ENCODE peak calls at places on chromosomes 6 and 20, in eight cellular contexts. One of them, this sample, is unnamed.

GRCh38 chr20:49886571-49887203 is 28.6 kb downstream of the SPATA2 start:
- DNase-seq in suprapubic skin: peak; percentile 60
- DNase-seq in HCT116: no peak
- DNase-seq in adrenal gland: no peak
- DNase-seq in thyroid gland: no peak
- DNase-seq in NB4: no peak
- DNase-seq in lower leg skin: no peak
- DNase-seq in A549: no peak
- DNase-seq in this sample: no peak

GRCh38 chr6:32081168-32081624 is 27.9 kb downstream of the TNXB start:
- DNase-seq in adrenal gland: peak; percentile 89
- DNase-seq in NB4: peak; percentile 97
- DNase-seq in suprapubic skin: peak; percentile 89
- DNase-seq in lower leg skin: peak; percentile 95
- DNase-seq in HCT116: no peak
- DNase-seq in A549: no peak
- DNase-seq in thyroid gland: peak; percentile 25
- DNase-seq in this sample: no peak

GRCh38 chr20:33291830-33292355 is 8.9 kb downstream of the BPIFB1 start:
- DNase-seq in lower leg skin: no peak
- DNase-seq in suprapubic skin: no peak
- DNase-seq in NB4: peak; percentile 52
- DNase-seq in thyroid gland: peak; percentile 52
- DNase-seq in adrenal gland: peak; percentile 40
- DNase-seq in A549: peak; percentile 59
- DNase-seq in HCT116: peak; percentile 19
- DNase-seq in this sample: peak; percentile 83

GRCh38 chr6:14217728-14218637 is 100.4 kb downstream of the CD83 start:
- DNase-seq in adrenal gland: no peak
- DNase-seq in lower leg skin: no peak
- DNase-seq in suprapubic skin: no peak
- DNase-seq in A549: no peak
- DNase-seq in HCT116: no peak
- DNase-seq in NB4: no peak
- DNase-seq in thyroid gland: no peak
- DNase-seq in this sample: no peak

GRCh38 chr6:64815718-64816117 is 891.3 kb downstream of the EYS start:
- DNase-seq in suprapubic skin: no peak
- DNase-seq in lower leg skin: no peak
- DNase-seq in thyroid gland: no peak
- DNase-seq in NB4: peak; percentile 18
- DNase-seq in A549: no peak
- DNase-seq in HCT116: no peak
- DNase-seq in adrenal gland: no peak
- DNase-seq in this sample: no peak

GRCh38 chr6:15110721-15111354 is 135.0 kb upstream of the JARID2 start:
- DNase-seq in thyroid gland: no peak
- DNase-seq in NB4: no peak
- DNase-seq in lower leg skin: no peak
- DNase-seq in adrenal gland: no peak
- DNase-seq in A549: no peak
- DNase-seq in HCT116: no peak
- DNase-seq in suprapubic skin: no peak
- DNase-seq in this sample: no peak

GRCh38 chr6:141313986-141314385 is 818.7 kb upstream of the GJE1 start:
- DNase-seq in lower leg skin: no peak
- DNase-seq in adrenal gland: no peak
- DNase-seq in A549: no peak
- DNase-seq in suprapubic skin: no peak
- DNase-seq in NB4: no peak
- DNase-seq in thyroid gland: no peak
- DNase-seq in HCT116: no peak
- DNase-seq in this sample: no peak

GRCh38 chr20:63347950-63348827 is 13.0 kb downstream of the CHRNA4 start:
- DNase-seq in A549: no peak
- DNase-seq in NB4: no peak
- DNase-seq in HCT116: no peak
- DNase-seq in suprapubic skin: no peak
- DNase-seq in thyroid gland: no peak
- DNase-seq in adrenal gland: no peak
- DNase-seq in lower leg skin: no peak
- DNase-seq in this sample: no peak

GRCh38 chr6:364609-365540 is 26.7 kb upstream of the IRF4 start:
- DNase-seq in thyroid gland: no peak
- DNase-seq in NB4: no peak
- DNase-seq in HCT116: no peak
- DNase-seq in suprapubic skin: no peak
- DNase-seq in A549: no peak
- DNase-seq in adrenal gland: no peak
- DNase-seq in lower leg skin: no peak
- DNase-seq in this sample: peak; percentile 76

GRCh38 chr6:100453701-100454521 is 10.8 kb downstream of the SIM1 start:
- DNase-seq in suprapubic skin: no peak
- DNase-seq in lower leg skin: no peak
- DNase-seq in thyroid gland: no peak
- DNase-seq in A549: no peak
- DNase-seq in NB4: no peak
- DNase-seq in adrenal gland: no peak
- DNase-seq in HCT116: no peak
- DNase-seq in this sample: no peak

GRCh38 chr6:26157150-26157837 is 70.1 kb downstream of the HFE start:
- DNase-seq in thyroid gland: peak; percentile 77
- DNase-seq in lower leg skin: peak; percentile 93
- DNase-seq in A549: peak; percentile 30
- DNase-seq in HCT116: no peak
- DNase-seq in NB4: peak; percentile 89
- DNase-seq in suprapubic skin: peak; percentile 83
- DNase-seq in adrenal gland: peak; percentile 75
- DNase-seq in this sample: peak; percentile 91

GRCh38 chr6:118706702-118707101 is 55.3 kb upstream of the CEP85L start:
- DNase-seq in A549: no peak
- DNase-seq in adrenal gland: no peak
- DNase-seq in suprapubic skin: no peak
- DNase-seq in lower leg skin: no peak
- DNase-seq in HCT116: no peak
- DNase-seq in thyroid gland: no peak
- DNase-seq in NB4: no peak
- DNase-seq in this sample: no peak

GRCh38 chr6:117482240-117483003 is at the start of gene DCBLD1:
- DNase-seq in lower leg skin: peak; percentile 92
- DNase-seq in suprapubic skin: peak; percentile 80
- DNase-seq in NB4: peak; percentile 85
- DNase-seq in adrenal gland: peak; percentile 79
- DNase-seq in HCT116: peak; percentile 78
- DNase-seq in thyroid gland: peak; percentile 84
- DNase-seq in A549: peak; percentile 58
- DNase-seq in this sample: peak; percentile 94
- TF ChIP-seq POLR2A in lower leg skin: no peak
- TF ChIP-seq POLR2A in suprapubic skin: peak; percentile 17
- TF ChIP-seq POLR2A in NB4: peak; percentile 69
- TF ChIP-seq POLR2A in adrenal gland: peak; percentile 34
- TF ChIP-seq POLR2A in HCT116: peak; percentile 59
- TF ChIP-seq POLR2A in thyroid gland: peak; percentile 68
- TF ChIP-seq POLR2A in A549: peak; percentile 75
- TF ChIP-seq POLR2A in this sample: no peak

GRCh38 chr6:43077981-43078411 is 1.9 kb downstream of the PTK7 start:
- DNase-seq in A549: no peak
- DNase-seq in suprapubic skin: no peak
- DNase-seq in lower leg skin: no peak
- DNase-seq in adrenal gland: no peak
- DNase-seq in HCT116: no peak
- DNase-seq in NB4: no peak
- DNase-seq in thyroid gland: no peak
- DNase-seq in this sample: no peak
- H3K4me3 ChIP-seq in A549: no peak overlapping the region
- H3K4me3 ChIP-seq in suprapubic skin: peak overlapping the region; percentile 88
- H3K4me3 ChIP-seq in lower leg skin: no peak overlapping the region
- H3K4me3 ChIP-seq in adrenal gland: no peak overlapping the region
- H3K4me3 ChIP-seq in HCT116: peak overlapping the region; percentile 98
- H3K4me3 ChIP-seq in NB4: no peak overlapping the region
- H3K4me3 ChIP-seq in thyroid gland: no peak overlapping the region
- H3K4me3 ChIP-seq in this sample: no peak overlapping the region

DNA sequence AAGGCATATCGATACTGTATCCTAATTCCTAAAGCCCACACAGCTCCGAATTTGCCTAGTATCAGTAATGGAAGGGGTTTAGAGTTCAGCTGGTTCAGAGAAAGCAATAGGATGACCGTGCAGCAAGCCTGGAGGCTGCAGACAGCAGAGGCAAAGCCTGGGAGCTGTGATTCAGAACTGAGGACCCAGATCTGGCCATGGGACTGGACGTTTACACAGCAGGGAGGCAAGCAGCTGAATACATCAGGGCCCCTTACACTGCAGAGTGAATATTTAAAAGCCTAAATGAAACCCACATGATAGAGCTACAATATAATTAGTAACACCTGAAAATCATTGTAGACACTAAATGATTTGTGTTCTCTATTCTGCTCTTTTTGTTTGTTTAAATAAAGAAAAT is 38.0 kb downstream of the ELOVL2 start:
- DNase-seq in lower leg skin: no peak
- DNase-seq in thyroid gland: no peak
- DNase-seq in NB4: no peak
- DNase-seq in suprapubic skin: no peak
- DNase-seq in HCT116: no peak
- DNase-seq in adrenal gland: no peak
- DNase-seq in A549: no peak
- DNase-seq in this sample: no peak
- TF ChIP-seq POLR2A in lower leg skin: no peak
- TF ChIP-seq POLR2A in thyroid gland: no peak
- TF ChIP-seq POLR2A in NB4: no peak
- TF ChIP-seq POLR2A in suprapubic skin: no peak
- TF ChIP-seq POLR2A in HCT116: no peak
- TF ChIP-seq POLR2A in adrenal gland: no peak
- TF ChIP-seq POLR2A in A549: no peak
- TF ChIP-seq POLR2A in this sample: no peak

GRCh38 chr20:37564388-37565133 is 36.9 kb upstream of the BLCAP start:
- DNase-seq in adrenal gland: peak; percentile 26
- DNase-seq in HCT116: no peak
- DNase-seq in A549: peak; percentile 46
- DNase-seq in lower leg skin: peak; percentile 84
- DNase-seq in thyroid gland: peak; percentile 20
- DNase-seq in NB4: peak; percentile 51
- DNase-seq in suprapubic skin: no peak
- DNase-seq in this sample: peak; percentile 85
- H3K4me3 ChIP-seq in adrenal gland: no peak overlapping the region
- H3K4me3 ChIP-seq in HCT116: no peak overlapping the region
- H3K4me3 ChIP-seq in A549: no peak overlapping the region
- H3K4me3 ChIP-seq in lower leg skin: no peak overlapping the region
- H3K4me3 ChIP-seq in thyroid gland: no peak overlapping the region
- H3K4me3 ChIP-seq in NB4: no peak overlapping the region
- H3K4me3 ChIP-seq in suprapubic skin: no peak overlapping the region
- H3K4me3 ChIP-seq in this sample: no peak overlapping the region

GRCh38 chr6:27251672-27252251 is 4.3 kb downstream of the PRSS16 start:
- DNase-seq in thyroid gland: peak; percentile 85
- DNase-seq in suprapubic skin: peak; percentile 66
- DNase-seq in lower leg skin: peak; percentile 87
- DNase-seq in A549: peak; percentile 85
- DNase-seq in HCT116: peak; percentile 85
- DNase-seq in NB4: peak; percentile 85
- DNase-seq in adrenal gland: peak; percentile 47
- DNase-seq in this sample: peak; percentile 89
- TF ChIP-seq POLR2A in thyroid gland: peak; percentile 48
- TF ChIP-seq POLR2A in suprapubic skin: no peak
- TF ChIP-seq POLR2A in lower leg skin: no peak
- TF ChIP-seq POLR2A in A549: peak; percentile 49
- TF ChIP-seq POLR2A in HCT116: peak; percentile 13
- TF ChIP-seq POLR2A in NB4: no peak
- TF ChIP-seq POLR2A in adrenal gland: no peak
- TF ChIP-seq POLR2A in this sample: no peak

GRCh38 chr6:45105170-45105820 is 222.8 kb upstream of the RUNX2 start:
- DNase-seq in adrenal gland: no peak
- DNase-seq in suprapubic skin: no peak
- DNase-seq in thyroid gland: no peak
- DNase-seq in HCT116: no peak
- DNase-seq in A549: no peak
- DNase-seq in NB4: no peak
- DNase-seq in lower leg skin: no peak
- DNase-seq in this sample: no peak

GRCh38 chr6:45112711-45113110 is 215.4 kb upstream of the RUNX2 start:
- DNase-seq in thyroid gland: no peak
- DNase-seq in adrenal gland: no peak
- DNase-seq in suprapubic skin: no peak
- DNase-seq in lower leg skin: no peak
- DNase-seq in HCT116: no peak
- DNase-seq in NB4: no peak
- DNase-seq in A549: no peak
- DNase-seq in this sample: no peak

GRCh38 chr6:45104429-45104828 is 223.7 kb upstream of the RUNX2 start:
- DNase-seq in lower leg skin: no peak
- DNase-seq in NB4: no peak
- DNase-seq in thyroid gland: no peak
- DNase-seq in HCT116: no peak
- DNase-seq in adrenal gland: no peak
- DNase-seq in A549: no peak
- DNase-seq in suprapubic skin: no peak
- DNase-seq in this sample: no peak

GRCh38 chr6:45109551-45109950 is 218.6 kb upstream of the RUNX2 start:
- DNase-seq in adrenal gland: no peak
- DNase-seq in A549: no peak
- DNase-seq in thyroid gland: no peak
- DNase-seq in NB4: no peak
- DNase-seq in HCT116: no peak
- DNase-seq in suprapubic skin: no peak
- DNase-seq in lower leg skin: no peak
- DNase-seq in this sample: no peak
- H3K4me3 ChIP-seq in adrenal gland: no peak overlapping the region
- H3K4me3 ChIP-seq in A549: no peak overlapping the region
- H3K4me3 ChIP-seq in thyroid gland: no peak overlapping the region
- H3K4me3 ChIP-seq in NB4: no peak overlapping the region
- H3K4me3 ChIP-seq in HCT116: no peak overlapping the region
- H3K4me3 ChIP-seq in suprapubic skin: no peak overlapping the region
- H3K4me3 ChIP-seq in lower leg skin: no peak overlapping the region
- H3K4me3 ChIP-seq in this sample: no peak overlapping the region

GRCh38 chr6:43229803-43230239 is 540 bp upstream of the DNPH1 start:
- DNase-seq in A549: no peak
- DNase-seq in suprapubic skin: no peak
- DNase-seq in HCT116: no peak
- DNase-seq in NB4: no peak
- DNase-seq in lower leg skin: no peak
- DNase-seq in adrenal gland: no peak
- DNase-seq in thyroid gland: no peak
- DNase-seq in this sample: no peak

GRCh38 chr6:43231053-43231452 is 1.8 kb upstream of the DNPH1 start:
- DNase-seq in HCT116: no peak
- DNase-seq in NB4: no peak
- DNase-seq in lower leg skin: no peak
- DNase-seq in thyroid gland: no peak
- DNase-seq in suprapubic skin: no peak
- DNase-seq in adrenal gland: no peak
- DNase-seq in A549: no peak
- DNase-seq in this sample: no peak

GRCh38 chr6:43226192-43226851 is 3.0 kb downstream of the DNPH1 start:
- DNase-seq in thyroid gland: no peak
- DNase-seq in lower leg skin: no peak
- DNase-seq in NB4: no peak
- DNase-seq in A549: no peak
- DNase-seq in adrenal gland: no peak
- DNase-seq in suprapubic skin: no peak
- DNase-seq in HCT116: no peak
- DNase-seq in this sample: no peak

GRCh38 chr6:43231735-43232450 is 2.6 kb upstream of the DNPH1 start:
- DNase-seq in thyroid gland: no peak
- DNase-seq in A549: no peak
- DNase-seq in adrenal gland: no peak
- DNase-seq in suprapubic skin: no peak
- DNase-seq in NB4: no peak
- DNase-seq in lower leg skin: no peak
- DNase-seq in HCT116: no peak
- DNase-seq in this sample: no peak

GRCh38 chr6:43228951-43229802 is at the start of gene DNPH1:
- DNase-seq in A549: peak; percentile 53
- DNase-seq in lower leg skin: peak; percentile 95
- DNase-seq in HCT116: peak; percentile 48
- DNase-seq in adrenal gland: peak; percentile 69
- DNase-seq in suprapubic skin: peak; percentile 79
- DNase-seq in thyroid gland: peak; percentile 73
- DNase-seq in NB4: peak; percentile 82
- DNase-seq in this sample: peak; percentile 95
- TF ChIP-seq POLR2A in A549: peak; percentile 61
- TF ChIP-seq POLR2A in lower leg skin: no peak
- TF ChIP-seq POLR2A in HCT116: no peak
- TF ChIP-seq POLR2A in adrenal gland: no peak
- TF ChIP-seq POLR2A in suprapubic skin: no peak
- TF ChIP-seq POLR2A in thyroid gland: peak; percentile 57
- TF ChIP-seq POLR2A in NB4: peak; percentile 64
- TF ChIP-seq POLR2A in this sample: no peak